ENCODE peak calls at places on chromosomes 16 and 17, in six cellular contexts. One of them, this sample, is unnamed.

GRCh38 chr17:74751210-74751529 is 2.7 kb downstream of the NHERF1 start:
- DNase-seq in Caco-2: no peak
- DNase-seq in AG04450: no peak
- DNase-seq in astrocyte of the spinal cord: no peak
- DNase-seq in AG10803: no peak
- DNase-seq in astrocyte: no peak
- DNase-seq in this sample: no peak

GRCh38 chr16:49183911-49184310 is 97.7 kb downstream of the CBLN1 start:
- DNase-seq in Caco-2: no peak
- DNase-seq in AG04450: no peak
- DNase-seq in astrocyte of the spinal cord: no peak
- DNase-seq in AG10803: no peak
- DNase-seq in astrocyte: no peak
- DNase-seq in this sample: no peak

GRCh38 chr16:66740010-66740409 is 11.4 kb downstream of the DYNC1LI2 start:
- DNase-seq in Caco-2: no peak
- DNase-seq in AG04450: no peak
- DNase-seq in astrocyte of the spinal cord: peak
- DNase-seq in AG10803: no peak
- DNase-seq in astrocyte: no peak
- DNase-seq in this sample: peak

GRCh38 chr17:40319651-40320550 is 10.9 kb downstream of the RARA start:
- DNase-seq in Caco-2: no peak
- DNase-seq in AG04450: no peak
- DNase-seq in astrocyte of the spinal cord: no peak
- DNase-seq in AG10803: peak
- DNase-seq in astrocyte: no peak
- DNase-seq in this sample: no peak

GRCh38 chr16:14302399-14303181 is 231.5 kb downstream of the MRTFB start:
- DNase-seq in Caco-2: no peak
- DNase-seq in AG04450: no peak
- DNase-seq in astrocyte of the spinal cord: no peak
- DNase-seq in AG10803: no peak
- DNase-seq in astrocyte: no peak
- DNase-seq in this sample: peak

GRCh38 chr17:78939615-78940014 is 14.4 kb upstream of the TIMP2 start:
- DNase-seq in Caco-2: no peak
- DNase-seq in AG04450: no peak
- DNase-seq in astrocyte of the spinal cord: peak
- DNase-seq in AG10803: no peak
- DNase-seq in astrocyte: peak
- DNase-seq in this sample: no peak

GRCh38 chr17:56939869-56940484 is 20.9 kb downstream of the COIL start:
- DNase-seq in Caco-2: no peak
- DNase-seq in AG04450: peak
- DNase-seq in astrocyte of the spinal cord: peak
- DNase-seq in AG10803: peak
- DNase-seq in astrocyte: peak
- DNase-seq in this sample: peak

GRCh38 chr16:19884611-19885455 is at the start of gene GPRC5B:
- DNase-seq in Caco-2: peak
- DNase-seq in AG04450: no peak
- DNase-seq in astrocyte of the spinal cord: no peak
- DNase-seq in AG10803: no peak
- DNase-seq in astrocyte: peak
- DNase-seq in this sample: peak

GRCh38 chr17:14051692-14052091 is 17.6 kb upstream of the COX10 start:
- DNase-seq in Caco-2: no peak
- DNase-seq in AG04450: no peak
- DNase-seq in astrocyte of the spinal cord: no peak
- DNase-seq in AG10803: no peak
- DNase-seq in astrocyte: no peak
- DNase-seq in this sample: no peak

GRCh38 chr17:43907425-43907981 is at the start of gene MPP2:
- DNase-seq in Caco-2: peak
- DNase-seq in AG04450: peak
- DNase-seq in astrocyte of the spinal cord: peak
- DNase-seq in AG10803: peak
- DNase-seq in astrocyte: peak
- DNase-seq in this sample: peak

GRCh38 chr17:71349908-71350600 is 770.8 kb upstream of the SOX9 start:
- DNase-seq in Caco-2: no peak
- DNase-seq in AG04450: no peak
- DNase-seq in astrocyte of the spinal cord: no peak
- DNase-seq in AG10803: peak
- DNase-seq in astrocyte: no peak
- DNase-seq in this sample: no peak

GRCh38 chr17:74307984-74308773 is 17.8 kb upstream of the KIF19 start:
- DNase-seq in Caco-2: no peak
- DNase-seq in AG04450: no peak
- DNase-seq in astrocyte of the spinal cord: no peak
- DNase-seq in AG10803: no peak
- DNase-seq in astrocyte: peak
- DNase-seq in this sample: no peak

GRCh38 chr16:81838794-81839193 is 59.7 kb downstream of the PLCG2 start:
- DNase-seq in Caco-2: no peak
- DNase-seq in AG04450: no peak
- DNase-seq in astrocyte of the spinal cord: peak
- DNase-seq in AG10803: peak
- DNase-seq in astrocyte: peak
- DNase-seq in this sample: no peak

GRCh38 chr17:42760652-42761581 is at the start of gene RAMP2:
- DNase-seq in Caco-2: peak
- DNase-seq in AG04450: no peak
- DNase-seq in astrocyte of the spinal cord: no peak
- DNase-seq in AG10803: no peak
- DNase-seq in astrocyte: no peak
- DNase-seq in this sample: peak

DNA sequence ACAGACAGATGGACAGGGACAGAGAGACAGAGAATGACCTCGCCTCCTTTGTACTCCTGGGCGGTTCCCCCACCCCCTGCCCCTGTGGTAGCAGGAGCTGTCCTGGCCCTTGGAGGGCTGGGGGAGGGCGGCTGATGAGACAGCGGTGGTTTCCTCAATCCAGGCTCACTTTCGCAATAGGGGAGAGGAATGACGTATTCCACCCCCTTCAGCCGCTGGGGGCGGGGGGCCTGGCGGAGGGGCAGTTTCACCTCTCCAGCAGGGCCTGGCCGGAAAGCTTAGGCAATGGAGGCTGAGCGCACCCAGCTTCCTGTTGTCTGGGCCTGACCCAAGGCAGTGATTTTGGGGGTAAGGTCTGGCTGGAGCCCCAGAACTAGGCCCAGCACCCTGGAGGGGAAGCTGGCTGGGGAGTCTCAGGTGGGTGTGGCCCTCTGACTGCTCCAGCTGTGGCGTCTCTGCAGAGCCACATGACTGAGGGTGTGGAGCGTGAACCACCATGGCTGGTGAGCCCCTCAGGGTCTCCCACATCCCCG is 7.4 kb downstream of the FMNL1 start:
- DNase-seq in Caco-2: no peak
- DNase-seq in AG04450: peak
- DNase-seq in astrocyte of the spinal cord: peak
- DNase-seq in AG10803: peak
- DNase-seq in astrocyte: peak
- DNase-seq in this sample: peak
- H3K4me3 ChIP-seq in Caco-2: no peak
- H3K4me3 ChIP-seq in AG04450: peak
- H3K4me3 ChIP-seq in astrocyte of the spinal cord: no peak
- H3K4me3 ChIP-seq in AG10803: peak
- H3K4me3 ChIP-seq in astrocyte: no peak
- H3K4me3 ChIP-seq in this sample: no peak

DNA sequence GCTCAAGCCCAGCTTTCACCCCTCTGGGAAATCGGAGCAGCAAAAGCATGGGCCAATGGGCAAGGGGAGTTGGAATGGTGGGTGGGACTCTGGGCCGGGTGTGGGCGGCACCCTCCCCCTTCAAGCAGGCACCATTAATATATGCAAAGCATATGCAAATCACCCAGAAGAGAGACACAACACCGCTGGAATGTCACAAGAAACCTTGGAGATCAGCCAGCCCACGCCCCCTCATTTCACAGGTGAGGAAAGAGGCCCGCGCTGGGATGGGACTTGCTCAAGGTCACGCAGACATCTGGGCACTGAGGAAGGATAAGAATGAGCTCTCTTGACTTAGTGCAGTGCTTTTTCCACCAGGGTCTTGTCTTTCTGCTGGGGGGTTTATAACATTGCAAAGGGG is 4.8 kb downstream of the SRCIN1 start:
- DNase-seq in Caco-2: no peak
- DNase-seq in AG04450: no peak
- DNase-seq in astrocyte of the spinal cord: no peak
- DNase-seq in AG10803: no peak
- DNase-seq in astrocyte: no peak
- DNase-seq in this sample: no peak
- H3K4me3 ChIP-seq in Caco-2: no peak
- H3K4me3 ChIP-seq in AG04450: no peak
- H3K4me3 ChIP-seq in astrocyte of the spinal cord: no peak
- H3K4me3 ChIP-seq in AG10803: no peak
- H3K4me3 ChIP-seq in astrocyte: no peak
- H3K4me3 ChIP-seq in this sample: no peak

DNA sequence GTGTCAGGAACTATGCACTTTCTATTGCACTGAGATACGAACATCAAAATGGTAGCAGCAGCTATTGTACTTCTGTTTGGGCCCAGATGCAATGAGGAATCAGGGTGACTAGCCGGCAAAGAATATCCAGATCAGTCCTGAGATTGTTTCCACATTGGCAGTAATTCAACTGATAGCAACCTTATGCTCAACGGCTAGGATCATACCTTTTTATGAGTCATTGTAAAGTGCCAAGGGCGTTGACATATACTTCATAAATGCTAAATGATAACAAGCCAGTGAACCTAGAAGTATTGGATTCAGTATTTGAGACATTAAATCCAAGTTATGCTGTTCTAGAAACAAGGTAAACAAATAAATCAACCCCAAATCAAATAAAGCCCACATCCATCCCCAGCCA is 207.1 kb upstream of the ZFHX3 start:
- DNase-seq in Caco-2: no peak
- DNase-seq in AG04450: no peak
- DNase-seq in astrocyte of the spinal cord: no peak
- DNase-seq in AG10803: no peak
- DNase-seq in astrocyte: no peak
- DNase-seq in this sample: peak
- H3K4me3 ChIP-seq in Caco-2: no peak
- H3K4me3 ChIP-seq in AG04450: no peak
- H3K4me3 ChIP-seq in astrocyte of the spinal cord: no peak
- H3K4me3 ChIP-seq in AG10803: no peak
- H3K4me3 ChIP-seq in astrocyte: no peak
- H3K4me3 ChIP-seq in this sample: no peak

GRCh38 chr17:41500131-41500911 is 5.1 kb downstream of the KRT13 start:
- DNase-seq in Caco-2: no peak
- DNase-seq in AG04450: no peak
- DNase-seq in astrocyte of the spinal cord: peak
- DNase-seq in AG10803: peak
- DNase-seq in astrocyte: peak
- DNase-seq in this sample: peak
- H3K4me3 ChIP-seq in Caco-2: no peak
- H3K4me3 ChIP-seq in AG04450: no peak
- H3K4me3 ChIP-seq in astrocyte of the spinal cord: no peak
- H3K4me3 ChIP-seq in AG10803: no peak
- H3K4me3 ChIP-seq in astrocyte: no peak
- H3K4me3 ChIP-seq in this sample: no peak

DNA sequence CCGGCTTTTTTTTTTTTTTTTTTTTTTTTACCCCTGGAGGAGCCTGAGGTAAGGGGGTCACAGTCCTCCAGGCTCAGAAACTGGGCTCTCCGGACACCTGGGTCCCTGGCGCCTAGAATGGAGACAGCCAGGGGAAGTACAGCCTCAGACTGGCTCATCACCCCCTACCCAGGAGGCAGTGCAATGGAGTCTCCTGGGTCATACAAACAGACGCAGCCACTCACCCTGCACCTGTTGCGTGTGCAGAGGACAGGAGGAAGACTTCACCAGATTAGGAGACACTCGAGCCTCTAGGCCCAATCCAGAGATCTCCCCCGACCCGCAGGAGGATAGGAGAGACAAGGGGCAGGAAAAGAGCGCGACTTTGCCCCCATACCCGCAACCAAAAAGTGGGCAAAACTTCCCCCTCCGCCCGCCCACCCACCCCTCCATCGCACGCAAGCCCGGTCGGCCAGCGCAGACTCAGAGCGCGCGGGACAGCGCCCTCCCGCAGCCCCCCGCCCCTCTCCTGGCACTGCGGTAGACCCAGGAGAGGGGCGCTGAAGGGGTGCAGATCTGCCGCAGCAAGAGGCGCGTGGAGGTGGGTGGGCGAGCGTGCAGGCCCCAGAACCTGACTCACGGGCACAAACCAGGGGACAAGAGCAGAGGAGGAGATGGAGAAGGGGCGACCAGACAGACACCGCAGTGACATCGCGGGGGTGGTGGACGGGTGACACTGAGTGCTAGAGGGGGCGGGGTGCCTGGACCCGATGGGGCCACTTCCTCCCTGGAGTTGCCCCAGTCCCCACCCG is 900 bp downstream of the HAP1 start:
- DNase-seq in Caco-2: no peak
- DNase-seq in AG04450: no peak
- DNase-seq in astrocyte of the spinal cord: no peak
- DNase-seq in AG10803: no peak
- DNase-seq in astrocyte: no peak
- DNase-seq in this sample: no peak
- H3K4me3 ChIP-seq in Caco-2: peak
- H3K4me3 ChIP-seq in AG04450: no peak
- H3K4me3 ChIP-seq in astrocyte of the spinal cord: no peak
- H3K4me3 ChIP-seq in AG10803: no peak
- H3K4me3 ChIP-seq in astrocyte: no peak
- H3K4me3 ChIP-seq in this sample: no peak

GRCh38 chr17:81156866-81157805 is 8.2 kb upstream of the PVALEF start:
- DNase-seq in Caco-2: no peak
- DNase-seq in AG04450: no peak
- DNase-seq in astrocyte of the spinal cord: no peak
- DNase-seq in AG10803: no peak
- DNase-seq in astrocyte: no peak
- DNase-seq in this sample: no peak

GRCh38 chr17:81157848-81158687 is 7.2 kb upstream of the PVALEF start:
- DNase-seq in Caco-2: no peak
- DNase-seq in AG04450: no peak
- DNase-seq in astrocyte of the spinal cord: no peak
- DNase-seq in AG10803: no peak
- DNase-seq in astrocyte: no peak
- DNase-seq in this sample: no peak

GRCh38 chr17:81153340-81153803 is 11.9 kb upstream of the PVALEF start:
- DNase-seq in Caco-2: no peak
- DNase-seq in AG04450: no peak
- DNase-seq in astrocyte of the spinal cord: peak
- DNase-seq in AG10803: peak
- DNase-seq in astrocyte: peak
- DNase-seq in this sample: peak

GRCh38 chr17:81152288-81152848 is 12.9 kb upstream of the PVALEF start:
- DNase-seq in Caco-2: no peak
- DNase-seq in AG04450: no peak
- DNase-seq in astrocyte of the spinal cord: no peak
- DNase-seq in AG10803: no peak
- DNase-seq in astrocyte: no peak
- DNase-seq in this sample: no peak

DNA sequence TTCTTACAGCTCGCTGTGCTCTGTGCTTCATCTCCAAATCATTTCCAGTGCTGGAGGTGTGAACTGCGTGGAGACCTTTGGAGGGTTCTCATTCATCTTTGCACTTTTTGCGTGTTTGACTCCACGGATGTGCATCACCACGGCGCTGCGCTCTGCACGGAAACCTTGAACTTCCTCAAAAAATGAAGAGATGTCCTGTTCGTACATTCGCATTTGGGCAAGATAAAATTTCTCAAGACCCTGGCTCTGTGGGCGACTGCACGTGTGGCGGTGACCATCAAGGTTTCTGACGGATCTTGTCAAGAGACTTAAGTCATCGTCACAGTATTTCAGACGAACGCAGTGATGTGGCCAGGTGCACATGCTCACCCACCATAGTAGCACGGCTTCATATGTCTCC is 10.3 kb upstream of the PVALEF start:
- DNase-seq in Caco-2: no peak
- DNase-seq in AG04450: no peak
- DNase-seq in astrocyte of the spinal cord: no peak
- DNase-seq in AG10803: no peak
- DNase-seq in astrocyte: no peak
- DNase-seq in this sample: no peak
- H3K4me3 ChIP-seq in Caco-2: no peak
- H3K4me3 ChIP-seq in AG04450: no peak
- H3K4me3 ChIP-seq in astrocyte of the spinal cord: no peak
- H3K4me3 ChIP-seq in AG10803: no peak
- H3K4me3 ChIP-seq in astrocyte: no peak
- H3K4me3 ChIP-seq in this sample: no peak